ENCODE peak calls at places on chromosomes 1 and 21, in eight cellular contexts. O is AML-193, T is myocyte, D is uterus, P is OCI-LY7, A is kidney epithelial cell, H is mucosa of descending colon, F is NCI-H1930. I is an unnamed sample.

GRCh38 chr21:15192243-15192642 is 127.4 kb upstream of the NRIP1 start:
- DNase-seq in O (no peak), T (peak), D (peak), P (no peak), A (no peak), H (no peak), F (no peak), I (no peak)

GRCh38 chr1:205571747-205572146 is 60.1 kb downstream of the ELK4 start:
- DNase-seq in O (no peak), T (no peak), D (no peak), P (no peak), A (no peak), H (no peak), F (no peak), I (no peak)

GRCh38 chr21:45390121-45390751 is 14.7 kb upstream of the COL18A1 start:
- DNase-seq in O (no peak), T (no peak), D (peak), P (no peak), A (no peak), H (peak), F (no peak), I (no peak)

GRCh38 chr1:199522338-199522737 is 505.2 kb upstream of the NR5A2 start:
- DNase-seq in O (no peak), T (no peak), D (no peak), P (no peak), A (no peak), H (no peak), F (no peak), I (no peak)

GRCh38 chr1:71850936-71851335 is 431.4 kb downstream of the NEGR1 start:
- DNase-seq in O (no peak), T (peak), D (peak), P (no peak), A (no peak), H (no peak), F (no peak), I (no peak)

GRCh38 chr1:228474507-228474906 is 12.7 kb upstream of the RNF187 start:
- DNase-seq in O (no peak), T (no peak), D (no peak), P (no peak), A (no peak), H (no peak), F (no peak), I (no peak)

GRCh38 chr1:87421809-87422208 is 93.1 kb downstream of the LMO4 start:
- DNase-seq in O (no peak), T (no peak), D (no peak), P (no peak), A (no peak), H (no peak), F (no peak), I (no peak)

GRCh38 chr1:154729598-154729997 is 121.6 kb upstream of the ADAR start:
- DNase-seq in O (no peak), T (no peak), D (peak), P (no peak), A (no peak), H (no peak), F (no peak), I (no peak)

GRCh38 chr1:95073446-95073845 is 695 bp upstream of the ALG14 start:
- DNase-seq in O (no peak), T (no peak), D (no peak), P (no peak), A (no peak), H (no peak), F (no peak), I (no peak)

I was measured in NCI-H2107.